ENCODE peak calls at places on chromosome 10, in eight cellular contexts. B, M, Q, J, N, V, O and S are unnamed samples. For H3K4me1, the result is how much of the 10 kb centered on the place peaks cover.

GRCh38 chr10:651700-652099 is 37.8 kb downstream of the DIP2C start:
- DNase-seq in Q (no peak), V (no peak), B (no peak), M (no peak), O (no peak), J (peak), N (no peak), S (no peak)

GRCh38 chr10:46069771-46070463 is 23.8 kb upstream of the MSMB start:
- DNase-seq in Q (no peak), O (no peak), V (no peak), N (no peak), J (no peak), M (no peak), B (no peak), S (no peak)

GRCh38 chr10:16581202-16581601 is 59.5 kb upstream of the C1QL3 start:
- DNase-seq in V (no peak), N (no peak), B (no peak), J (no peak), Q (no peak), M (no peak), O (no peak), S (no peak)

GRCh38 chr10:24901686-24902399 is 50.6 kb downstream of the PRTFDC1 start:
- DNase-seq in O (peak), M (peak), N (peak), J (peak), B (peak), V (peak), Q (peak), S (peak)

GRCh38 chr10:128877936-128878335 is 589.1 kb upstream of the MGMT start:
- DNase-seq in N (no peak), Q (no peak), J (no peak), V (no peak), O (no peak), B (no peak), M (no peak), S (no peak)

GRCh38 chr10:23404461-23404980 is 34.4 kb upstream of the OTUD1 start:
- DNase-seq in M (no peak), V (no peak), O (no peak), J (no peak), N (no peak), Q (no peak), B (no peak), S (no peak)

GRCh38 chr10:132535065-132535651 is 2.4 kb upstream of the INPP5A start:
- DNase-seq in O (no peak), V (no peak), Q (no peak), M (no peak), B (no peak), J (no peak), N (no peak), S (no peak)

GRCh38 chr10:36423821-36424248 is 701.6 kb upstream of the ANKRD30A start:
- DNase-seq in N (no peak), B (no peak), Q (peak), O (peak), J (no peak), M (no peak), V (no peak), S (no peak)

GRCh38 chr10:60042262-60042661 is 135.9 kb upstream of the CCDC6 start:
- DNase-seq in B (no peak), V (no peak), Q (no peak), M (no peak), N (no peak), O (no peak), J (no peak), S (no peak)

GRCh38 chr10:60526024-60526585 is 136.4 kb upstream of the ANK3 start:
- DNase-seq in M (peak), Q (no peak), O (no peak), J (no peak), V (no peak), N (peak), B (no peak), S (peak)

GRCh38 chr10:124043310-124044142 is 49.9 kb downstream of the CHST15 start:
- DNase-seq in N (peak), M (no peak), Q (no peak), B (no peak), V (no peak), O (no peak), J (no peak), S (no peak)

GRCh38 chr10:86402283-86402931 is 35.8 kb upstream of the GRID1 start:
- DNase-seq in V (no peak), B (peak), J (peak), Q (no peak), N (no peak), O (no peak), M (peak), S (no peak)

GRCh38 chr10:35336084-35336831 is at the start of gene CCNY:
- DNase-seq in J (peak), M (peak), O (peak), Q (peak), B (peak), V (no peak), N (peak), S (peak)

GRCh38 chr10:22445460-22445859 is 100.2 kb downstream of the SPAG6 start:
- DNase-seq in N (no peak), V (no peak), J (no peak), B (no peak), O (no peak), M (no peak), Q (no peak), S (no peak)

GRCh38 chr10:111128331-111129167 is 51.7 kb downstream of the ADRA2A start:
- DNase-seq in B (no peak), O (no peak), M (peak), N (no peak), Q (peak), J (peak), V (peak), S (no peak)

GRCh38 chr10:22690614-22691431 is 23.6 kb downstream of the PIP4K2A start:
- DNase-seq in M (no peak), O (no peak), V (no peak), J (no peak), Q (no peak), B (peak), N (no peak), S (peak)

GRCh38 chr10:130218936-130219335 is 82.7 kb downstream of the GLRX3 start:
- DNase-seq in Q (no peak), O (no peak), B (no peak), N (no peak), V (no peak), J (peak), M (no peak), S (no peak)

DNA sequence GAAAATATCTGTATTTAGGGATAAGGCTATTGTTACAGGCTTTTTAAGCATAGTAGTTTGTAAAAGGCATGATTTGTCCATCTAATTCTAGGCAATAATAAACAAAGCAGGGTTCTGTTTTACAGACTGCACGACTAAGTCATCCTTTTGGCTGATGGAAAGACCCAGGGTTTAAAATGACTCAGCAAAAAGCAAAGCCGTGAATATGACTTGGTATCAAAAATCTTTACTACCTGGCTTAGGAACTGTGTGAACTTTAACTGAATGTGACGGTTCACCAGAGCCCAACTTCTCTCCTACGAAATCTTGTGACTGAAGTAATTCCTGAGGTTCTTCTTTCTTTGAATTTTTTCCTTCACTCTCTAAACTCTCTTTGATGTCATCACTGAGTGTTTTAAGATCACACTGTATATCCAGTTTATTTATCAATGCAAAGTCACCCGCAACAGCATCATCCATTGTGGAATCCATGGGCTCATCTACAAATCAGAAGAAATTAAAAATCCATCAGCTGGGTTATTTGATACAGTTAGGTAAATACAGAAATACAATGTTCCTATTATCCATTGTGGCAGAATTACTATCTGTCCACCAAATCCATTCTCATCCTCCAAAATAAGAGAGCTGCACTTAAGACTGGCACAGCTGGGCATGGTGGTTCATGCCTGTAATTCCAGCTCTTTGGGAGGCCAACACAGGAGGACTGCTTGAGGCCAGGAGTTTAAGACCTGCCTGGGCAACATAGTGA is 17.0 kb downstream of the ATE1 start:
- DNase-seq in B (no peak), V (no peak), N (peak), O (no peak), M (peak), Q (no peak), J (peak), S (peak)
- H2AFZ ChIP-seq in B (no peak), V (no peak), N (peak), O (no peak), M (no peak), Q (no peak), J (peak), S (no peak)

GRCh38 chr10:63165249-63165648 is 32.1 kb downstream of the NRBF2 start:
- DNase-seq in V (no peak), J (no peak), N (no peak), B (no peak), M (no peak), O (no peak), Q (no peak), S (no peak)

GRCh38 chr10:63169063-63169462 is 35.9 kb downstream of the NRBF2 start:
- DNase-seq in V (no peak), Q (no peak), N (no peak), M (no peak), J (no peak), O (no peak), B (no peak), S (no peak)

GRCh38 chr10:63164045-63164722 is 31.1 kb downstream of the NRBF2 start:
- DNase-seq in Q (no peak), J (no peak), N (no peak), V (no peak), O (no peak), B (no peak), M (no peak), S (peak)

GRCh38 chr10:63169624-63170023 is 36.5 kb downstream of the NRBF2 start:
- DNase-seq in B (no peak), V (no peak), N (no peak), O (no peak), J (no peak), M (no peak), Q (no peak), S (no peak)

GRCh38 chr10:63166742-63167258 is 33.7 kb downstream of the NRBF2 start:
- DNase-seq in O (peak), Q (peak), V (peak), J (no peak), M (peak), B (peak), N (peak), S (peak)
- TF ChIP-seq CTCF in O (peak), Q (peak), V (peak), J (peak), M (peak), B (peak), N (peak), S (peak)

GRCh38 chr10:79082631-79083581 is 14.1 kb downstream of the ZMIZ1 start:
- DNase-seq in B (no peak), V (no peak), Q (no peak), N (no peak), M (peak), O (peak), J (no peak), S (peak)
- H3K4me1 ChIP-seq in B (under half), V (half or more), Q (half or more), N (half or more), M (half or more), O (under half), J (half or more), S (half or more)

DNA sequence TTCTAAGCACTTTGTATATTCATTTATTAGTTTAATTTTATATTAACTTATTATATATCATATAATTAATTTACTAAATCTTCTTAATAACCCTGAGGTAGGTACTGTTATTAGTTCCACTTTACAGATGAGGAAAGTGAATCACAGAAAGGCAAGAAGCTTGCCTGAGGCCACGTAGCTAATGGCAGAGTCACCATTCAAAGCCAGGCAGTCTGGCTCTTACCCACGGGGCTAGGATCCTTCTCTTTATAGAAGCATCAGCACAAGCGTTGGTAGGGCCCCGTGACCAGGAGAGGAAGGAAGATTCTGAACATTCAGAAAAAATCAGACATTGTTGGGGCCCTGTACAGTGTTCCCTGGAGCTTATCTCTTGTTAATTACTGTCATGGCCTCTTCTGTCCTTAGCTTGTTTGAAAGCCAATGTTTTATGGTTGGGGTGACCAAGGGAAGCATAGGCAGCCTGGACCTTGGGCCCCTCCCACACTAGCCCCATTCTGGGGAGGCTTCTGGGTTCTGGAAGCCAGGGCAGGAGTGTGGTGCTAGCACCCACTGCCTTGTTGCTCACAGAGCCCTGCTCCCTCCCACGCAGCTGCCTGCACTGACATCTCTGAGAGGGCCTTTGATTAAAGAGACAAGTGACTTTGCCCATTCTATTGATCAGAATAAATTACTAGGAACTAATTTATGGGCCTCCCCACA is 31.1 kb upstream of the SLF2 start:
- DNase-seq in N (no peak), O (no peak), M (no peak), Q (no peak), J (peak), B (no peak), V (no peak), S (no peak)
- H2AFZ ChIP-seq in N (no peak), O (no peak), M (peak), Q (no peak), J (peak), B (no peak), V (no peak), S (no peak)

GRCh38 chr10:99975942-99976809 is 33.6 kb downstream of the DNMBP start:
- DNase-seq in Q (peak), B (no peak), O (peak), N (peak), J (no peak), V (no peak), M (peak), S (peak)

GRCh38 chr10:99975106-99975829 is 34.5 kb downstream of the DNMBP start:
- DNase-seq in Q (no peak), N (no peak), B (no peak), O (no peak), M (no peak), V (no peak), J (no peak), S (no peak)

GRCh38 chr10:99977916-99978315 is 31.8 kb downstream of the DNMBP start:
- DNase-seq in M (peak), B (peak), J (no peak), O (no peak), N (no peak), V (no peak), Q (no peak), S (peak)

GRCh38 chr10:99976886-99977391 is 32.8 kb downstream of the DNMBP start:
- DNase-seq in B (no peak), N (peak), Q (peak), M (peak), O (peak), J (peak), V (peak), S (peak)

DNA sequence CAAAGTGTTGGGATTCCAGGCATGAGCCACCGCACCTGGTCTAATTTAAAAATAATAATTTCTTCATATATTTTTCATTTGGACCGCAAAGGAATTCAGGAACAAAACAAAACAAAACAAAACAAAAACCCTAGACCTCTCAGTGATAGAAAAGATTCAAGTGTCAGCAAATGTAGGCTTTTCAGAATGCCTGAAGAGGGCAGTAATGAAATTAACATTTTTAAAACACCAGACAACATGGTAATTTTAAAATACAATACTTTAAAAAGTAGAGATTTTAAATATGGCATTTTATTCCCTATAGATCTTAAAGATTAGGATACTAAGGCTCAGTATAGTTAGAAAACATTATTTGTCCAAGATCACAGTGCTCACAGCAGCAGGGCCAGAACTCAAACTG is 36.6 kb downstream of the DNMBP start:
- DNase-seq in V (no peak), O (no peak), N (no peak), Q (no peak), B (no peak), J (no peak), M (no peak), S (peak)
- TF ChIP-seq CTCF in V (peak), O (no peak), N (peak), Q (peak), B (peak), J (peak), M (peak), S (peak)

GRCh38 chr10:116589911-116590310 is 848 bp upstream of the PNLIPRP1 start:
- DNase-seq in J (no peak), M (no peak), Q (no peak), O (no peak), V (no peak), B (no peak), N (no peak), S (no peak)

GRCh38 chr10:116593139-116593740 is 2.5 kb downstream of the PNLIPRP1 start:
- DNase-seq in M (no peak), V (no peak), N (no peak), O (no peak), J (no peak), Q (no peak), B (no peak), S (no peak)

GRCh38 chr10:116590590-116591444 is at the start of gene PNLIPRP1:
- DNase-seq in Q (no peak), V (no peak), O (no peak), M (no peak), N (no peak), J (no peak), B (no peak), S (no peak)

GRCh38 chr10:116588995-116589394 is 1.8 kb upstream of the PNLIPRP1 start:
- DNase-seq in B (no peak), Q (no peak), O (no peak), M (no peak), V (no peak), J (no peak), N (no peak), S (no peak)

GRCh38 chr10:116587878-116588590 is 2.7 kb upstream of the PNLIPRP1 start:
- DNase-seq in B (no peak), Q (no peak), O (no peak), M (no peak), J (no peak), V (no peak), N (no peak), S (no peak)
- H3K4me1 ChIP-seq in B (under half), Q (under half), O (under half), M (under half), J (under half), V (under half), N (under half), S (under half)

GRCh38 chr10:6037975-6038624 is 24.1 kb downstream of the IL2RA start:
- DNase-seq in N (no peak), B (no peak), J (no peak), M (no peak), O (no peak), Q (no peak), V (no peak), S (no peak)

GRCh38 chr10:6035101-6035834 is 26.9 kb downstream of the IL2RA start:
- DNase-seq in V (no peak), B (no peak), M (no peak), Q (no peak), O (no peak), J (no peak), N (no peak), S (no peak)

GRCh38 chr10:6035926-6036575 is 26.1 kb downstream of the IL2RA start:
- DNase-seq in J (no peak), V (no peak), N (no peak), Q (no peak), M (no peak), B (peak), O (no peak), S (no peak)

GRCh38 chr10:6036861-6037321 is 25.3 kb downstream of the IL2RA start:
- DNase-seq in M (no peak), V (no peak), Q (no peak), B (no peak), J (no peak), O (no peak), N (no peak), S (no peak)

GRCh38 chr10:6037422-6037821 is 24.7 kb downstream of the IL2RA start:
- DNase-seq in O (no peak), Q (no peak), N (no peak), M (no peak), J (no peak), V (no peak), B (no peak), S (no peak)
- H2AFZ ChIP-seq in O (no peak), Q (no peak), N (no peak), M (no peak), J (no peak), V (no peak), B (no peak), S (no peak)

GRCh38 chr10:114118514-114118913 is 55.5 kb downstream of the CCDC186 start:
- DNase-seq in O (no peak), J (no peak), N (no peak), B (no peak), V (no peak), Q (no peak), M (no peak), S (no peak)

GRCh38 chr10:114115661-114116060 is 58.3 kb downstream of the CCDC186 start:
- DNase-seq in M (no peak), V (no peak), Q (no peak), J (no peak), N (no peak), B (no peak), O (no peak), S (no peak)

GRCh38 chr10:114117728-114118127 is 56.3 kb downstream of the CCDC186 start:
- DNase-seq in N (no peak), M (no peak), J (no peak), B (no peak), V (no peak), Q (no peak), O (no peak), S (no peak)

GRCh38 chr10:114121031-114121430 is 53.0 kb downstream of the CCDC186 start:
- DNase-seq in J (no peak), V (no peak), M (no peak), B (no peak), O (no peak), Q (no peak), N (no peak), S (no peak)
- TF ChIP-seq CTCF in J (no peak), V (no peak), M (no peak), B (peak), O (no peak), Q (peak), N (no peak), S (no peak)